ENCODE peak calls at places on chromosomes 13 and 19, in four cellular contexts. One of them, this sample, is unnamed.

GRCh38 chr19:1251503-1252220 is 3.3 kb downstream of the MIDN start:
- DNase-seq in stimulated activated CD8-positive, alpha-beta memory T cell treated with anti-CD3 and anti-CD28 coated beads, Interleukin-12 subunit alpha, Interleukin-12 subunit beta, amount 100 ng/mL, for 4 hours: peak; percentile 51
- DNase-seq in Right ventricle myocardium superior: no peak
- DNase-seq in C1 segment of cervical spinal cord: peak; percentile 73
- DNase-seq in this sample: peak; percentile 53

GRCh38 chr19:43798546-43799409 is 3.5 kb downstream of the LYPD5 start:
- DNase-seq in stimulated activated CD8-positive, alpha-beta memory T cell treated with anti-CD3 and anti-CD28 coated beads, Interleukin-12 subunit alpha, Interleukin-12 subunit beta, amount 100 ng/mL, for 4 hours: peak; percentile 63
- DNase-seq in Right ventricle myocardium superior: no peak
- DNase-seq in C1 segment of cervical spinal cord: no peak
- DNase-seq in this sample: no peak

GRCh38 chr19:38193445-38193844 is 30.6 kb downstream of the DPF1 start:
- DNase-seq in stimulated activated CD8-positive, alpha-beta memory T cell treated with anti-CD3 and anti-CD28 coated beads, Interleukin-12 subunit alpha, Interleukin-12 subunit beta, amount 100 ng/mL, for 4 hours: no peak
- DNase-seq in Right ventricle myocardium superior: no peak
- DNase-seq in C1 segment of cervical spinal cord: no peak
- DNase-seq in this sample: no peak

GRCh38 chr19:12868540-12869112 is 12.6 kb downstream of the DNASE2 start:
- DNase-seq in stimulated activated CD8-positive, alpha-beta memory T cell treated with anti-CD3 and anti-CD28 coated beads, Interleukin-12 subunit alpha, Interleukin-12 subunit beta, amount 100 ng/mL, for 4 hours: no peak
- DNase-seq in Right ventricle myocardium superior: peak; percentile 34
- DNase-seq in C1 segment of cervical spinal cord: no peak
- DNase-seq in this sample: no peak

GRCh38 chr13:112053744-112054615 is 13.0 kb upstream of the SOX1 start:
- DNase-seq in stimulated activated CD8-positive, alpha-beta memory T cell treated with anti-CD3 and anti-CD28 coated beads, Interleukin-12 subunit alpha, Interleukin-12 subunit beta, amount 100 ng/mL, for 4 hours: no peak
- DNase-seq in Right ventricle myocardium superior: no peak
- DNase-seq in C1 segment of cervical spinal cord: no peak
- DNase-seq in this sample: no peak

GRCh38 chr13:28754698-28755545 is 36.2 kb upstream of the SLC46A3 start:
- DNase-seq in stimulated activated CD8-positive, alpha-beta memory T cell treated with anti-CD3 and anti-CD28 coated beads, Interleukin-12 subunit alpha, Interleukin-12 subunit beta, amount 100 ng/mL, for 4 hours: no peak
- DNase-seq in Right ventricle myocardium superior: no peak
- DNase-seq in C1 segment of cervical spinal cord: no peak
- DNase-seq in this sample: no peak

GRCh38 chr19:39397360-39398296 is 6.5 kb downstream of the MED29 start:
- DNase-seq in stimulated activated CD8-positive, alpha-beta memory T cell treated with anti-CD3 and anti-CD28 coated beads, Interleukin-12 subunit alpha, Interleukin-12 subunit beta, amount 100 ng/mL, for 4 hours: peak; percentile 85
- DNase-seq in Right ventricle myocardium superior: peak; percentile 96
- DNase-seq in C1 segment of cervical spinal cord: peak; percentile 40
- DNase-seq in this sample: peak; percentile 91

GRCh38 chr19:14167594-14168138 is 31.3 kb upstream of the ASF1B start:
- DNase-seq in stimulated activated CD8-positive, alpha-beta memory T cell treated with anti-CD3 and anti-CD28 coated beads, Interleukin-12 subunit alpha, Interleukin-12 subunit beta, amount 100 ng/mL, for 4 hours: no peak
- DNase-seq in Right ventricle myocardium superior: peak; percentile 54
- DNase-seq in C1 segment of cervical spinal cord: no peak
- DNase-seq in this sample: peak; percentile 32

GRCh38 chr13:25330541-25330940 is 29.1 kb downstream of the NUP58 start:
- DNase-seq in stimulated activated CD8-positive, alpha-beta memory T cell treated with anti-CD3 and anti-CD28 coated beads, Interleukin-12 subunit alpha, Interleukin-12 subunit beta, amount 100 ng/mL, for 4 hours: no peak
- DNase-seq in Right ventricle myocardium superior: no peak
- DNase-seq in C1 segment of cervical spinal cord: no peak
- DNase-seq in this sample: no peak

GRCh38 chr19:42229855-42230331 is 9.8 kb downstream of the ZNF526 start:
- DNase-seq in stimulated activated CD8-positive, alpha-beta memory T cell treated with anti-CD3 and anti-CD28 coated beads, Interleukin-12 subunit alpha, Interleukin-12 subunit beta, amount 100 ng/mL, for 4 hours: no peak
- DNase-seq in Right ventricle myocardium superior: peak; percentile 27
- DNase-seq in C1 segment of cervical spinal cord: no peak
- DNase-seq in this sample: no peak

GRCh38 chr13:25380082-25380481 is 8.3 kb downstream of the ATP8A2 start:
- DNase-seq in stimulated activated CD8-positive, alpha-beta memory T cell treated with anti-CD3 and anti-CD28 coated beads, Interleukin-12 subunit alpha, Interleukin-12 subunit beta, amount 100 ng/mL, for 4 hours: no peak
- DNase-seq in Right ventricle myocardium superior: no peak
- DNase-seq in C1 segment of cervical spinal cord: no peak
- DNase-seq in this sample: no peak

GRCh38 chr19:56699552-56699951 is 28.0 kb upstream of the ZNF835 start:
- DNase-seq in stimulated activated CD8-positive, alpha-beta memory T cell treated with anti-CD3 and anti-CD28 coated beads, Interleukin-12 subunit alpha, Interleukin-12 subunit beta, amount 100 ng/mL, for 4 hours: no peak
- DNase-seq in Right ventricle myocardium superior: no peak
- DNase-seq in C1 segment of cervical spinal cord: no peak
- DNase-seq in this sample: no peak

GRCh38 chr19:18980432-18981020 is 39.5 kb upstream of the HOMER3 start:
- DNase-seq in stimulated activated CD8-positive, alpha-beta memory T cell treated with anti-CD3 and anti-CD28 coated beads, Interleukin-12 subunit alpha, Interleukin-12 subunit beta, amount 100 ng/mL, for 4 hours: no peak
- DNase-seq in Right ventricle myocardium superior: no peak
- DNase-seq in C1 segment of cervical spinal cord: no peak
- DNase-seq in this sample: no peak

GRCh38 chr19:10033614-10034013 is 20.3 kb downstream of the RDH8 start:
- DNase-seq in stimulated activated CD8-positive, alpha-beta memory T cell treated with anti-CD3 and anti-CD28 coated beads, Interleukin-12 subunit alpha, Interleukin-12 subunit beta, amount 100 ng/mL, for 4 hours: no peak
- DNase-seq in Right ventricle myocardium superior: no peak
- DNase-seq in C1 segment of cervical spinal cord: no peak
- DNase-seq in this sample: no peak

GRCh38 chr19:4910594-4911273 is 1.4 kb downstream of the UHRF1 start:
- DNase-seq in stimulated activated CD8-positive, alpha-beta memory T cell treated with anti-CD3 and anti-CD28 coated beads, Interleukin-12 subunit alpha, Interleukin-12 subunit beta, amount 100 ng/mL, for 4 hours: no peak
- DNase-seq in Right ventricle myocardium superior: no peak
- DNase-seq in C1 segment of cervical spinal cord: no peak
- DNase-seq in this sample: no peak

GRCh38 chr13:94984974-94985373 is 272.6 kb upstream of the SOX21 start:
- DNase-seq in stimulated activated CD8-positive, alpha-beta memory T cell treated with anti-CD3 and anti-CD28 coated beads, Interleukin-12 subunit alpha, Interleukin-12 subunit beta, amount 100 ng/mL, for 4 hours: no peak
- DNase-seq in Right ventricle myocardium superior: no peak
- DNase-seq in C1 segment of cervical spinal cord: no peak
- DNase-seq in this sample: no peak

GRCh38 chr13:94195715-94196114 is 283.8 kb downstream of the DCT start:
- DNase-seq in stimulated activated CD8-positive, alpha-beta memory T cell treated with anti-CD3 and anti-CD28 coated beads, Interleukin-12 subunit alpha, Interleukin-12 subunit beta, amount 100 ng/mL, for 4 hours: no peak
- DNase-seq in Right ventricle myocardium superior: no peak
- DNase-seq in C1 segment of cervical spinal cord: no peak
- DNase-seq in this sample: no peak

This sample was measured in activated B cell treated with CpG ODN at 0.5 μM for 24 hours.